ENCODE peak calls at places on chromosomes 13 and 19, in eight cellular contexts. M is activated CD4-positive, alpha-beta T cell treated with anti-CD3 and anti-CD28 coated beads for 1 hour; Q is stimulated activated CD4-positive, alpha-beta T cell treated with anti-CD3 and anti-CD28 coated beads, Interleukin-2, amount 100 ng/mL, for 48 hours; C is left colon; E is nephron progenitor cell; U is frontal cortex; Z is Right ventricle myocardium superior; L is posterior cingulate gyrus. Y is an unnamed sample.

GRCh38 chr13:52085416-52085815 is 43.5 kb downstream of the NEK5 start:
- DNase-seq in U (no peak), M (no peak), Q (no peak), Z (no peak), C (no peak), L (no peak), E (no peak), Y (no peak)

GRCh38 chr13:27977476-27978300 is 8.6 kb upstream of the CDX2 start:
- DNase-seq in Z (no peak), U (peak; percentile 21), Q (no peak), C (peak; percentile 29), L (no peak), M (no peak), E (peak; percentile 63), Y (no peak)

GRCh38 chr19:56692496-56692895 is 20.9 kb upstream of the ZNF835 start:
- DNase-seq in L (peak; percentile 82), Z (no peak), C (no peak), E (no peak), M (no peak), U (no peak), Q (no peak), Y (no peak)

GRCh38 chr19:35755160-35755549 is 1.7 kb downstream of the HSPB6 start:
- DNase-seq in Z (no peak), L (no peak), M (no peak), C (no peak), E (no peak), Q (no peak), U (no peak), Y (no peak)

GRCh38 chr13:32829269-32829668 is 187.0 kb upstream of the KL start:
- DNase-seq in L (no peak), E (no peak), C (no peak), Q (no peak), U (no peak), M (no peak), Z (no peak), Y (no peak)

GRCh38 chr19:49583239-49583638 is 2.1 kb downstream of the PRRG2 start:
- DNase-seq in M (no peak), E (no peak), U (no peak), C (no peak), L (no peak), Z (no peak), Q (no peak), Y (no peak)

GRCh38 chr13:34044660-34045080 is 226.7 kb downstream of the RFC3 start:
- DNase-seq in M (no peak), Q (no peak), L (no peak), E (no peak), U (no peak), C (no peak), Z (no peak), Y (no peak)

GRCh38 chr19:30666301-30666803 is 294.2 kb downstream of the ZNF536 start:
- DNase-seq in M (peak; percentile 18), Z (no peak), U (no peak), C (peak; percentile 38), Q (peak; percentile 39), E (peak; percentile 81), L (peak; percentile 88), Y (no peak)

GRCh38 chr19:53906211-53907192 is 2.6 kb upstream of the CACNG7 start:
- DNase-seq in L (peak; percentile 93), Z (peak; percentile 72), E (peak; percentile 84), C (peak; percentile 49), U (peak; percentile 74), M (peak; percentile 54), Q (peak; percentile 68), Y (peak; percentile 57)

GRCh38 chr13:21234537-21234936 is 58.1 kb downstream of the MRPL57 start:
- DNase-seq in Q (no peak), C (no peak), L (no peak), E (peak; percentile 62), M (no peak), Z (no peak), U (no peak), Y (no peak)

GRCh38 chr19:40604647-40605200 is 3.6 kb downstream of the LTBP4 start:
- DNase-seq in Q (no peak), Z (peak; percentile 59), E (no peak), U (no peak), M (no peak), L (no peak), C (peak; percentile 71), Y (no peak)